ENCODE peak calls at places on chromosomes 5 and 9, in nine cellular contexts. M, W, R, Z, A, S, K, P and B are unnamed samples.

GRCh38 chr5:161167001-161167765 is 315.2 kb upstream of the ATP10B start:
- DNase-seq in P (no peak), S (no peak), R (no peak), A (no peak), K (no peak), W (no peak), M (no peak), Z (no peak), B (no peak)

GRCh38 chr9:98083059-98083458 is 26.5 kb downstream of the NANS start:
- DNase-seq in R (no peak), K (no peak), M (no peak), A (no peak), P (no peak), S (no peak), W (no peak), Z (no peak), B (no peak)

GRCh38 chr5:133969654-133970324 is 1.4 kb upstream of the C5orf15 start:
- DNase-seq in Z (no peak), M (no peak), P (no peak), S (no peak), W (no peak), R (peak), A (no peak), K (no peak), B (no peak)

GRCh38 chr5:128826290-128826689 is 139.0 kb upstream of the SLC27A6 start:
- DNase-seq in A (peak), S (no peak), W (no peak), R (no peak), P (peak), M (peak), Z (no peak), K (no peak), B (no peak)

GRCh38 chr5:172951381-172952033 is 7.7 kb upstream of the RPL26L1 start:
- DNase-seq in Z (no peak), W (no peak), M (no peak), R (no peak), S (no peak), P (no peak), K (no peak), A (no peak), B (no peak)

GRCh38 chr9:16704489-16705111 is 165.9 kb downstream of the BNC2 start:
- DNase-seq in S (no peak), W (peak), P (no peak), R (no peak), A (no peak), Z (peak), M (no peak), K (no peak), B (no peak)

GRCh38 chr9:129206921-129207320 is 28.9 kb upstream of the IER5L start:
- DNase-seq in S (no peak), K (no peak), R (no peak), Z (no peak), W (no peak), P (no peak), M (no peak), A (no peak), B (no peak)

GRCh38 chr5:55308254-55308836 is 556 bp downstream of the MTREX start:
- DNase-seq in R (peak), K (no peak), M (peak), Z (no peak), P (no peak), W (no peak), A (peak), S (no peak), B (no peak)

GRCh38 chr5:17379188-17379951 is 118.7 kb upstream of the TAF11L2 start:
- DNase-seq in P (no peak), A (peak), Z (no peak), M (peak), S (no peak), K (peak), R (no peak), W (no peak), B (no peak)

GRCh38 chr9:91220021-91220420 is 141.7 kb downstream of the AUH start:
- DNase-seq in S (no peak), W (no peak), A (no peak), K (no peak), R (no peak), P (no peak), Z (no peak), M (no peak), B (no peak)

GRCh38 chr9:131917009-131917408 is 162.7 kb downstream of the MED27 start:
- DNase-seq in M (no peak), S (no peak), Z (no peak), R (no peak), W (no peak), K (no peak), A (no peak), P (no peak), B (no peak)

GRCh38 chr9:112075009-112075378 is 100.1 kb downstream of the SUSD1 start:
- DNase-seq in S (no peak), R (no peak), W (no peak), Z (no peak), P (no peak), M (no peak), K (no peak), A (no peak), B (no peak)
- TF ChIP-seq CTCF in S (no peak), R (no peak), W (peak), Z (no peak), P (no peak), M (no peak), K (no peak), A (no peak), B (no peak)

DNA sequence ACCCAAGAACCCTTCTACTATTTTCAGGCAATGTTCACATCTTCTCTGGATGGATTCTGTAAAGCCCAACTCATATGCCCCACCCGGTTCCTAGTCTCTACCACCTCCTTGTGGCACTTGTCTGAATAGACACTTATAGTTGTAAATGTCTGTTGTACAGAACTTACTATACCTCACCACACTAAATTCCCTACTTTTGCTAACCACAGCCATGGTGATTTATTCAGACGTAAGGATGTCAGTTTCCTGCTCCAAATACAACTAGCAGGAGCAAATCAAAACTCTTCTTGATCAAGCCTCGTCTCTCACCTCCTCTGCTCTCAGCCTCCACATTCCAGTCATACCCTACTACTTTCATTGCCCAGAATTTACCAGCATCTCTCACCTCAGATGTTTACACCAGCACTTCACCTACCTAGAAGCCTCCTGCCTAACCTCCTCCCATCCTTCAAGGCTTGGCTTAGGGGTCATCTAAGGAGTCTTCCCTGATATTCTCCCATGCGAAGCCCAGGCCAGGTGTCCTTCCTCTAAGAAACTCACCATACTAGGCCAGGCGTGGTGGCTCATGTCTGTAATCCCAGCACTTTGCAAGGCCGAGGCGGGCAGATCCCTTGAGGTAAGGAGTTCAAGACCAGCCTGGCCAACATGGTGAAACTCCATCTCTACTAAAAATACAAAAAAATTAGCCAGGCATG is 75.5 kb downstream of the MAPKAP1 start:
- DNase-seq in P (no peak), K (peak), S (no peak), W (no peak), R (peak), Z (no peak), M (peak), A (peak), B (no peak)
- TF ChIP-seq CTCF in P (peak), K (peak), S (no peak), W (peak), R (peak), Z (peak), M (peak), A (peak), B (peak)

GRCh38 chr9:114614373-114614772 is 3.3 kb downstream of the TMEM268 start:
- DNase-seq in W (no peak), M (no peak), Z (no peak), R (no peak), P (no peak), S (no peak), K (no peak), A (no peak), B (no peak)
- TF ChIP-seq CTCF in W (no peak), M (no peak), Z (no peak), R (no peak), P (peak), S (no peak), K (no peak), A (no peak), B (no peak)

GRCh38 chr5:78187172-78187571 is 107.3 kb downstream of the AP3B1 start:
- DNase-seq in K (no peak), R (no peak), Z (no peak), S (no peak), M (no peak), A (no peak), P (no peak), W (no peak), B (no peak)
- TF ChIP-seq CTCF in K (no peak), R (no peak), Z (no peak), S (no peak), M (no peak), A (no peak), P (no peak), W (no peak), B (no peak)

GRCh38 chr5:39811381-39811780 is 386.6 kb upstream of the DAB2 start:
- DNase-seq in A (no peak), M (no peak), W (no peak), P (no peak), K (peak), Z (no peak), R (no peak), S (no peak), B (no peak)
- TF ChIP-seq CTCF in A (no peak), M (no peak), W (no peak), P (no peak), K (no peak), Z (no peak), R (no peak), S (no peak), B (no peak)

DNA sequence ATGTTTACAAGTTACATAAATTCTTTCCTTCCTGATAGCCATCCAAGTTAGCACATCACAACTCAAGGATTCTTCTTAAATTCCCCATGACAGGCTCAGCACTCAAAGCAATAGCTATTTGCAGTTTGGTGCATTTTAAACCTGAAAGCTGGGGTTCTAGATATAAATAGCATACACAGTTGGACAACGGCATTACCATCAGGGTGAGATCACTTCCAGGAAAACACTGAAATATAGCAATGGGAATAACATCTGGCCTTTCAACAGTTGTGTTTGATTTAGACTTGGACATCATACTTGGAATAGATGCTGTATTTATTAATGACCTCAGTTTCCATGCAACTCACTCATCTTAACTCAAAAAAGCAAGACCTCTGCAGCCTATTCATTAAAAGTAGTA is 24.7 kb upstream of the LECT2 start:
- DNase-seq in S (no peak), W (no peak), Z (no peak), P (peak), M (peak), A (no peak), K (no peak), R (no peak), B (no peak)
- TF ChIP-seq CTCF in S (no peak), W (no peak), Z (no peak), P (no peak), M (no peak), A (no peak), K (no peak), R (no peak), B (no peak)

GRCh38 chr9:117555964-117556629 is 141.2 kb upstream of the ASTN2 start:
- DNase-seq in A (peak), Z (no peak), K (peak), S (no peak), M (peak), W (no peak), P (peak), R (peak), B (no peak)
- TF ChIP-seq CTCF in A (peak), Z (no peak), K (peak), S (peak), M (peak), W (peak), P (peak), R (peak), B (peak)